ENCODE peak calls at places on chromosomes 5 and 9, in seven cellular contexts. I is epithelial cell of proximal tubule, Q is endothelial cell of umbilical vein, C is tibial artery, T is foreskin fibroblast, J is DND-41, Z is body of pancreas. O is an unnamed sample.

GRCh38 chr5:87121315-87122170 is 146.1 kb upstream of the RASA1 start:
- DNase-seq in Q (peak), T (peak), I (peak), C (peak), J (peak), Z (no peak), O (peak)

GRCh38 chr5:181160144-181160754 is 12.9 kb downstream of the OR2V2 start:
- DNase-seq in Z (peak), Q (no peak), C (no peak), J (peak), T (peak), I (no peak), O (peak)

GRCh38 chr9:31259824-31260223 is 1124.6 kb upstream of the ACO1 start:
- DNase-seq in Q (no peak), Z (no peak), I (no peak), T (no peak), C (no peak), J (no peak), O (no peak)

GRCh38 chr9:81844131-81844567 is 84.1 kb upstream of the SPATA31D4 start:
- DNase-seq in I (no peak), J (no peak), C (no peak), T (no peak), Q (no peak), Z (no peak), O (no peak)

GRCh38 chr5:58451732-58452565 is 7.9 kb downstream of the PLK2 start:
- DNase-seq in T (no peak), J (no peak), C (no peak), I (no peak), Z (no peak), Q (peak), O (peak)

GRCh38 chr5:161007879-161008278 is 155.9 kb upstream of the ATP10B start:
- DNase-seq in C (no peak), J (no peak), Z (no peak), T (no peak), Q (no peak), I (no peak), O (no peak)

GRCh38 chr5:75660678-75661465 is 49.6 kb downstream of the ANKDD1B start:
- DNase-seq in Z (no peak), Q (no peak), C (no peak), I (no peak), T (no peak), J (no peak), O (no peak)

GRCh38 chr5:117568622-117569021 is 994.0 kb upstream of the SEMA6A start:
- DNase-seq in Q (no peak), T (no peak), C (no peak), J (no peak), I (no peak), Z (no peak), O (no peak)

GRCh38 chr9:127714916-127715442 is 484 bp downstream of the PTRH1 start:
- DNase-seq in C (no peak), Z (peak), Q (no peak), I (no peak), T (peak), J (no peak), O (no peak)

GRCh38 chr5:38650540-38651275 is 94.3 kb upstream of the LIFR start:
- DNase-seq in Q (peak), J (no peak), T (peak), I (no peak), Z (no peak), C (no peak), O (peak)

GRCh38 chr5:159695741-159696294 is 220.5 kb upstream of the ADRA1B start:
- DNase-seq in J (no peak), C (no peak), T (no peak), Q (no peak), I (no peak), Z (no peak), O (peak)

GRCh38 chr5:40191041-40191550 is 488.6 kb upstream of the PTGER4 start:
- DNase-seq in J (no peak), Q (peak), C (no peak), T (no peak), Z (no peak), I (no peak), O (no peak)

GRCh38 chr9:68705636-68706578 is 867 bp downstream of the PIP5K1B start:
- DNase-seq in T (no peak), I (no peak), C (no peak), Z (no peak), J (no peak), Q (peak), O (peak)

GRCh38 chr9:118059520-118060278 is 355.5 kb downstream of the TLR4 start:
- DNase-seq in T (peak), Z (no peak), J (peak), Q (peak), I (peak), C (no peak), O (peak)

GRCh38 chr5:139561655-139562451 is 714 bp downstream of the UBE2D2 start:
- DNase-seq in I (no peak), C (peak), Z (peak), Q (peak), J (peak), T (peak), O (peak)

GRCh38 chr5:142106061-142106460 is 2.5 kb upstream of the NDFIP1 start:
- DNase-seq in I (no peak), T (peak), J (no peak), Z (no peak), C (peak), Q (no peak), O (peak)

GRCh38 chr9:126058631-126059030 is 268.0 kb upstream of the MVB12B start:
- DNase-seq in Z (no peak), C (no peak), Q (no peak), T (no peak), J (no peak), I (no peak), O (no peak)

GRCh38 chr9:137317021-137317978 is 15.2 kb upstream of the NRARP start:
- DNase-seq in T (peak), I (no peak), Z (no peak), Q (no peak), J (no peak), C (no peak), O (no peak)

GRCh38 chr5:140672455-140673186 is 755 bp downstream of the DND1 start:
- DNase-seq in I (no peak), C (no peak), Z (peak), T (peak), Q (peak), J (no peak), O (peak)

GRCh38 chr5:140674629-140675028 is 1.3 kb upstream of the DND1 start:
- DNase-seq in C (no peak), T (no peak), Q (no peak), Z (no peak), I (no peak), J (no peak), O (no peak)

GRCh38 chr5:140671472-140672210 is 1.7 kb downstream of the DND1 start:
- DNase-seq in C (no peak), J (no peak), Q (no peak), T (peak), I (no peak), Z (no peak), O (no peak)

GRCh38 chr5:140673187-140673976 is at the start of gene DND1:
- DNase-seq in I (no peak), Q (no peak), T (peak), C (no peak), J (no peak), Z (no peak), O (no peak)

GRCh38 chr5:140674211-140674610 is 835 bp upstream of the DND1 start:
- DNase-seq in Q (no peak), Z (no peak), I (no peak), T (no peak), J (no peak), C (no peak), O (no peak)
- TF ChIP-seq CTCF in Q (no peak), Z (no peak), I (no peak), T (no peak), J (no peak), C (no peak), O (no peak)

GRCh38 chr5:2565147-2565546 is 186.3 kb downstream of the IRX2 start:
- DNase-seq in J (no peak), T (no peak), Z (no peak), Q (no peak), I (no peak), C (no peak), O (no peak)
- H3K4me3 ChIP-seq in J (no peak), T (no peak), Z (no peak), Q (no peak), I (no peak), C (no peak), O (no peak)

DNA sequence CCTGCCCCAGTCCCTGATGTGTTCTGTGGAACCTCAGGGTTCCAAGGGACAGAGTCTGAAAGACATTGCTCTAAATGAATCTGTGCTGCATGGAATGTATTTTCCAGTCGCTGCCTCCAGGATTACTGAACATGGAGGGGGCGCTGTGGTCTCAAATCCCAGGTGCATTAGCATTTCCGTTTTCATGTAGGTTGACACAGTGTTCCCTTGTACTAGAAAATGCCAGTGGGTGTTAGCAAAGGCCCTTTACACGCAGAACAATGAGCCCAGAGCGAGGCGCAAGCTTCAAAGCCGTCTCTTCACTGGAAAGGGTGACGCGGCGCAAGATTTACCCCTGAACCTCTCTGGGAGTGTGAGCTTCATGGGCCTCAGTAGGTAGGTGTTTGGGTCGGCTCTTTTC is 308.3 kb downstream of the SLIT3 start:
- DNase-seq in J (no peak), Q (no peak), C (no peak), T (no peak), I (no peak), Z (no peak), O (no peak)
- TF ChIP-seq CTCF in J (peak), Q (no peak), C (no peak), T (peak), I (peak), Z (no peak), O (no peak)

GRCh38 chr9:110785166-110785565 is 116.6 kb downstream of the MUSK start:
- DNase-seq in I (no peak), J (no peak), Z (no peak), Q (no peak), C (no peak), T (no peak), O (no peak)

GRCh38 chr9:110784309-110784708 is 115.7 kb downstream of the MUSK start:
- DNase-seq in T (no peak), J (no peak), I (no peak), C (no peak), Z (no peak), Q (no peak), O (peak)

DNA sequence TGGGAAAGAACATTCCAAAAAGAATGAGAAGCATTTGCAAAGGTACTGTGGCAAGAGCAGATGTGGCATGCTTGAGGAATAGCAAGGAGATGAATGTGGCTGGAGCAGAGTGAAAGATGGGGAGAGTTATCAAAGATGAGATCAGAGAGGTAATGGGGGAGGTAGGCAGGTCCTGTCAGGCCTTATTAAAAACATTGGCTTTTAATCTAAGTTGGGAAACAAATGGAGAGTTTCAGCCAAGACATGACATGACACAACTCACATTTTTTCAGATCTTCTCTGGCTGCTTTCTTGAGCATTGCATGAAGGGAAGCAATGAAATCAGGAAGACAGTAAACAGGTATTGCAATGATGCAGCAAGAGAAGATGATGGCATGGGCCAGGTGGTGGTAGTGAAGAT is 120.3 kb downstream of the MUSK start:
- DNase-seq in T (no peak), J (no peak), Z (no peak), Q (no peak), C (no peak), I (no peak), O (no peak)
- H3K4me3 ChIP-seq in T (no peak), J (no peak), Z (no peak), Q (no peak), C (no peak), I (no peak), O (no peak)

GRCh38 chr5:16428359-16428758 is 37.2 kb downstream of the ZNF622 start:
- DNase-seq in I (no peak), J (no peak), Z (no peak), T (no peak), C (no peak), Q (no peak), O (no peak)
- TF ChIP-seq CTCF in I (no peak), J (no peak), Z (no peak), T (no peak), C (no peak), Q (no peak), O (no peak)

GRCh38 chr9:35515766-35516165 is 25.9 kb downstream of the RUSC2 start:
- DNase-seq in T (peak), I (no peak), Q (no peak), Z (peak), C (no peak), J (no peak), O (no peak)

GRCh38 chr9:35510745-35511428 is 21.0 kb downstream of the RUSC2 start:
- DNase-seq in Z (peak), J (no peak), Q (peak), T (peak), C (peak), I (peak), O (peak)

GRCh38 chr9:35508069-35508468 is 18.2 kb downstream of the RUSC2 start:
- DNase-seq in J (no peak), Z (no peak), Q (no peak), C (no peak), T (no peak), I (no peak), O (peak)

GRCh38 chr9:35510366-35510744 is 20.4 kb downstream of the RUSC2 start:
- DNase-seq in T (no peak), Q (no peak), I (no peak), J (no peak), C (no peak), Z (no peak), O (no peak)

DNA sequence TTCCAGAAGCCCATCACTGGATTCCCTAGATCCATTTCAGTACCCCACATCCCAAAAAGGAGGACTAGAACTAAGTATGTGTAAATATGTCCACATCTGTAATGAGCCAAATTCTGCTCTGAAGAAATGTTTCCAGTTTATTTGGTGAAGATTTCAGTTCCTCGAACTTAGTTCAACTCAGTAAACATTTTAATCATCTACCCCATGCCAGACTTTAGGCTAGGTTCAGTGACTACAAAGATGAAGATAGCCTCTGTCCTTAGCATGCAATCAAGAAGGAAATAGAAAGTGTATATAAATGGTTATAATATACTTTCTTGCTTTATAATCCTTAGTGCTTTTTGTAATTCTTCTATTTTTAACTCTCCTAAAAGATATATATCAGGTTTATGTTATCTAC is 21.5 kb downstream of the RUSC2 start:
- DNase-seq in T (no peak), Q (no peak), Z (no peak), I (no peak), C (no peak), J (no peak), O (no peak)
- H3K4me3 ChIP-seq in T (no peak), Q (no peak), Z (no peak), I (no peak), C (no peak), J (no peak), O (no peak)

GRCh38 chr5:56202483-56202882 is 30.6 kb downstream of the ANKRD55 start:
- DNase-seq in T (no peak), C (no peak), J (no peak), Q (peak), I (no peak), Z (no peak), O (peak)

GRCh38 chr5:56206126-56206525 is 27.0 kb downstream of the ANKRD55 start:
- DNase-seq in Z (no peak), Q (peak), J (no peak), I (no peak), C (no peak), T (peak), O (peak)

GRCh38 chr5:56200856-56201638 is 32.1 kb downstream of the ANKRD55 start:
- DNase-seq in T (peak), I (peak), Z (peak), Q (peak), J (peak), C (peak), O (peak)
- TF ChIP-seq CTCF in T (peak), I (peak), Z (peak), Q (peak), J (peak), C (peak), O (peak)

GRCh38 chr5:135324897-135325650 is 74.0 kb downstream of the MACROH2A1 start:
- DNase-seq in C (no peak), I (no peak), Q (no peak), J (peak), T (no peak), Z (no peak), O (no peak)

GRCh38 chr5:135322744-135323143 is 76.3 kb downstream of the MACROH2A1 start:
- DNase-seq in C (no peak), T (no peak), J (no peak), Q (no peak), Z (no peak), I (no peak), O (no peak)

GRCh38 chr5:135323701-135324132 is 75.3 kb downstream of the MACROH2A1 start:
- DNase-seq in Q (no peak), C (no peak), I (no peak), T (no peak), Z (no peak), J (no peak), O (no peak)

GRCh38 chr5:135323227-135323626 is 75.8 kb downstream of the MACROH2A1 start:
- DNase-seq in J (no peak), C (no peak), T (no peak), I (no peak), Z (no peak), Q (no peak), O (no peak)

DNA sequence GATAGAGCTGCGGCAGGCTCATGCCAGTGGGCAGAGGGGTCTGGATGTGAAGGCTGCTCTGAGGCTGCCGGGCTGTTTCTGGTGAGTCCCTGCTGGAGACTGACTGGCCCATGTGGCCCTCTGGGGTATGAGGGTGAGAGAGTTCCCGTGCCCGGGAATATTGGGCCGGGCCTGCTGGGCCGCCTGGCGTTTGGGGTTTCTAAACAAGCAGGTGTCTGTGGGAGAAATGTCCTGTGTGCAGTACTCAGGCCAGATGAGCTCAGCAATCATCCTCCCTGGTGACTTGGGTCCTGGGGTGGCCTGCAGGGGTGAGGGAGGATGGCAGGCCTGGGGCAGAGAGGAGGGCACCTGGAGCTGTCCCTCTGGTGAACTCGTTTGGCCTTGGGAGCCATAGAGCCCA is 74.9 kb downstream of the MACROH2A1 start:
- DNase-seq in C (no peak), T (no peak), I (no peak), Q (no peak), J (no peak), Z (no peak), O (no peak)
- H3K4me3 ChIP-seq in C (no peak), T (no peak), I (no peak), Q (no peak), J (no peak), Z (no peak), O (no peak)

GRCh38 chr5:174755103-174755502 is 30.7 kb downstream of the MSX2 start:
- DNase-seq in I (no peak), C (no peak), Q (no peak), Z (no peak), T (no peak), J (no peak), O (peak)
- TF ChIP-seq CTCF in I (peak), C (peak), Q (no peak), Z (no peak), T (peak), J (no peak), O (no peak)